ENCODE peak calls at places on chromosomes 12 and 14, in four cellular contexts. I is H9, P is left lung, N is MM.1S. L is an unnamed sample.

GRCh38 chr12:29350080-29350479 is 30.9 kb downstream of the ERGIC2 start:
- DNase-seq in I (no peak), P (no peak), N (no peak), L (no peak)

GRCh38 chr14:64465208-64465821 is at the start of gene AKAP5:
- DNase-seq in I (peak), P (peak), N (peak), L (peak)

GRCh38 chr14:104302794-104303405 is 164.5 kb downstream of the KIF26A start:
- DNase-seq in I (no peak), P (peak), N (no peak), L (no peak)

GRCh38 chr14:96905825-96906224 is 108.6 kb downstream of the VRK1 start:
- DNase-seq in I (no peak), P (no peak), N (no peak), L (no peak)

GRCh38 chr12:112861284-112861683 is 45.5 kb upstream of the OAS1 start:
- DNase-seq in I (no peak), P (no peak), N (no peak), L (no peak)

GRCh38 chr12:42332301-42332894 is 6.4 kb downstream of the PPHLN1 start:
- DNase-seq in I (no peak), P (no peak), N (peak), L (peak)

GRCh38 chr12:96623155-96623554 is 133.8 kb downstream of the CFAP54 start:
- DNase-seq in I (no peak), P (no peak), N (no peak), L (no peak)

GRCh38 chr12:124548854-124549378 is 18.5 kb downstream of the NCOR2 start:
- DNase-seq in I (no peak), P (peak), N (no peak), L (no peak)

GRCh38 chr12:72144553-72144952 is 127.6 kb upstream of the TRHDE start:
- DNase-seq in I (no peak), P (no peak), N (no peak), L (no peak)

GRCh38 chr12:42094277-42094676 is 50.4 kb downstream of the GXYLT1 start:
- DNase-seq in I (peak), P (no peak), N (no peak), L (no peak)

GRCh38 chr12:107759410-107759809 is 1.5 kb downstream of the PRDM4 start:
- DNase-seq in I (no peak), P (no peak), N (peak), L (peak)

GRCh38 chr14:32337759-32338158 is 8.7 kb downstream of the AKAP6 start:
- DNase-seq in I (no peak), P (no peak), N (no peak), L (no peak)

GRCh38 chr12:107349008-107349747 is 255.8 kb upstream of the CRY1 start:
- DNase-seq in I (no peak), P (no peak), N (no peak), L (no peak)

GRCh38 chr14:64990291-64990690 is 3.6 kb downstream of the FNTB start:
- DNase-seq in I (no peak), P (no peak), N (no peak), L (no peak)

GRCh38 chr14:87960013-87960787 is 32.8 kb downstream of the GALC start:
- DNase-seq in I (no peak), P (no peak), N (no peak), L (no peak)

GRCh38 chr14:90193925-90194324 is 62.4 kb upstream of the PSMC1 start:
- DNase-seq in I (peak), P (no peak), N (no peak), L (no peak)

GRCh38 chr14:81990312-81990761 is 456.7 kb upstream of the SEL1L start:
- DNase-seq in I (peak), P (no peak), N (peak), L (peak)

GRCh38 chr14:101025656-101026055 is 122.1 kb upstream of the RTL1 start:
- DNase-seq in I (no peak), P (no peak), N (no peak), L (no peak)
- H3K27ac ChIP-seq in I (no peak), P (no peak), N (no peak), L (no peak)

GRCh38 chr12:54418441-54419087 is 502 bp downstream of the ITGA5 start:
- DNase-seq in I (no peak), P (no peak), N (no peak), L (no peak)

GRCh38 chr12:54416908-54417603 is 2.0 kb downstream of the ITGA5 start:
- DNase-seq in I (no peak), P (no peak), N (no peak), L (no peak)

GRCh38 chr12:54419088-54419887 is at the start of gene ITGA5:
- DNase-seq in I (peak), P (peak), N (no peak), L (peak)

GRCh38 chr12:54415223-54415929 is 3.7 kb downstream of the ITGA5 start:
- DNase-seq in I (no peak), P (no peak), N (no peak), L (no peak)

DNA sequence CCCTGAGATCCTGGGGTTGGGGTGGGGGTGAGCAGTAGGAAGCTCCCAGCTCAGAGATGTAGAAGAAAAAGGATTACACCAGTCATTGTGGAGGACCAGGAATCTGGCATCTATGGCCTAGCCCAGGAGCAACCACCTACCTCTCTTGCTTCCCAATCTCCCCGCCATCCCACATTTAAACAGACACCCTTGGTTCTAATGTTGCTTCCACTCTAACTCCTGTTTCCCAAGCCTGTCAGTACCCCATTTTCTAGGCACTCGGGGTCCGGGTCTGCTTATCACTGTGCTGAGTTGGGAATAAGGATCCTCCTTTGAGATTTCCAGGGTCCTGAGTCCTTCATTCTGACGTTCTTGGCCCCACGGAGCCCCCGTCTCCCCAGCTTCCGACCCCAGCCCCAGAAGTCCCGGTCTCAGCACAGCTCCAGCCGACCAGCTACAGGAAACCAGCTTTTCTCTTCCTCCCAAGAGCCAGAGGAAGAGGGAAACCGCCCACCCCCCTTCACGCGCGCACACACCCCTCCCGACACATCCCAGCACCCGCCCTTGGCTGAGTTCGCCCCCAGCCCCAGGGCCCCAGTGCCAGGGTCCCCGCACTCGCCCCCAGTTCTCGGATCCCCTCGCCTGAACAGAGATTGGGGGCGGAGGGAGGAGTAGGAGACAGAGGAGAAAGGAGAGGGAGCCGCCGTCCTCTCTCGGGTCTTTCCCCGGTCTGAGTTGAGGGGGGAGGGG is 1.2 kb downstream of the ITGA5 start:
- DNase-seq in I (no peak), P (no peak), N (no peak), L (no peak)
- H3K27ac ChIP-seq in I (no peak), P (peak), N (no peak), L (peak)

DNA sequence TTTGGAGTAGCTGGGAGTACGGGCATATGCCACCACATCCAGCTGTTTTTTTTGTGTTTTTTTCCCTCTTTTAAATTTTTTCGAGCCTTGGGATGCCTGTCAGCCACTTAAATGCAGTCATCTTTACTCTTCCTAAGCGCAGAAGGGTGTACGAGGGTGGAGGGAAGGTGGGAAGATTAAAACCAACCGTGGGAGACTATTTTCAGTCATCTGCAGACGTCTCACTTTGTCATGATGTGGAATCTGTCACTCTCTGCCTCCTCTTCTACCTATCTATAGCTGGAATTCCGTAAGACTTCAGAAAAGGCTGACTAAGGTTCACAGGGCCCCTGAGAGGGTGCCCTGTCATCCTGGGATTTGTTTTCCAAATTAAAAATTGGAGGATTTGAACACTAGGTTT is 105.3 kb downstream of the SAMD4A start:
- DNase-seq in I (no peak), P (no peak), N (no peak), L (no peak)
- H3K27ac ChIP-seq in I (no peak), P (no peak), N (no peak), L (no peak)

GRCh38 chr12:94384030-94384429 is 75.6 kb downstream of the CEP83 start:
- DNase-seq in I (no peak), P (no peak), N (no peak), L (no peak)
- H3K27ac ChIP-seq in I (no peak), P (no peak), N (no peak), L (no peak)

DNA sequence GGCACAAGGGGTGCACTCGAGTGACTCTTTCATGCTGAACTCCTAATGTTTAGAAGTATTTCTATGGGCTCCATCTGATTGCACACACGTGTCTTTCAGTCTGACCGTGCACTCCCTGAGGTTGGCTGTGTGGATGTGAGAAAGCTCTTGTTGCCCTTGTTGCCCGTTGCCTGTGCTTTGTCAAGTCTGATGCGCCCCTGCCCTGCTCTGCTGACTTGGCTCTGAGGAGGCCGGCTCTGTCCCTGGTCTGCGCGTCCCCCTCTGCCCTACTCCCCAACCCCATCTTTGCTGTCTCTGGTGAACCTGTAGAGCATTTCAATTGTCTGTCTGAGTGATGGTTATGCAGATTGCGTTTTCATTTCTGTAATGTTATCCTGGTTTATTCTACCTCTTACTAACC is 802.3 kb downstream of the NRXN3 start:
- DNase-seq in I (no peak), P (peak), N (no peak), L (no peak)
- H3K27ac ChIP-seq in I (no peak), P (no peak), N (no peak), L (no peak)

GRCh38 chr12:116710367-116710766 is 27.5 kb downstream of the SPRING1 start:
- DNase-seq in I (no peak), P (no peak), N (peak), L (no peak)

GRCh38 chr12:116714175-116714574 is 23.7 kb downstream of the SPRING1 start:
- DNase-seq in I (no peak), P (no peak), N (no peak), L (no peak)

GRCh38 chr12:116708826-116709756 is 28.8 kb downstream of the SPRING1 start:
- DNase-seq in I (peak), P (no peak), N (peak), L (peak)

GRCh38 chr12:116713529-116713928 is 24.3 kb downstream of the SPRING1 start:
- DNase-seq in I (no peak), P (no peak), N (no peak), L (no peak)

DNA sequence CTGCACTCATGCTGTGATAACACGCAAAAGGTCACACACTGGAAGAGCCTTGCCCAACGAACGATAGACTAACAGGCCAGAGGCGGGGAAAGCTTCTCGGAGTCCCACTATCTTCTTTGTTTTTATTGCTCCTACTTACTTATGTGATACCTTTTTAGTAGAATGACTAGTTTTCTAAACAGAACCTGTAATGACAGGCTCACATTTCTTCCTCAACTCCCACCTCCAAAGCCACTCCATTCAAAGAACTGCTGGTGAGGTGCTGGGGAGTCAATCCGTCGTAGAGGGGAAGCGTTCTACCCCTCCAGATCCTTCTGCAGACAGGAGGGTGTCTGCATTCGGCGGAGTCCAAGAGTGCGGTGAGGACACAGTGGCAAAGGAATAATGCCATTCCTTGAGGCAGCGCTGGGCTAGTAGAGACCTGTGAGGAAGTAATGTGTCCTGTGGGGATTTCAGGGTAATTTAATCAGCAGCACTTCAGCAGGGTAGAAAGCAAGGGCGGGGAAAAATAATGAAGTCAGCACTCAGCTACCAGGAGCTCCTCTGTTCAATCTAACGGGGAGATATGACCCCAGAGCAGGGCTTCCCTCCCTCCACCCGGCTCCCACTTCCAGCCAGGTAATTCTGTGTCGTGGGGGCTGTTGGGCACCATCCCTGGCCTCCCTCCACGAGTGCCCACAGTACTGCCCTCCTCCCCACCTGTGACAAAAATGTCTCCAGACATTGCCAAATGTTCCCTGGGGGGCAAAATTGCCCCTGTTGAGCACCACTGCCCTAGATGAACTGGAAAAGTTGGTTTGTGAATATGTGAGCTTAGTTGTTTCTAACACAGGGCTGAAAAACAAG is 25.2 kb downstream of the SPRING1 start:
- DNase-seq in I (no peak), P (no peak), N (no peak), L (no peak)
- H3K27ac ChIP-seq in I (no peak), P (no peak), N (no peak), L (no peak)

GRCh38 chr14:94143711-94144110 is 14.3 kb upstream of the IFI27L2 start:
- DNase-seq in I (no peak), P (no peak), N (no peak), L (no peak)

GRCh38 chr14:94145902-94146527 is 16.6 kb upstream of the IFI27L2 start:
- DNase-seq in I (no peak), P (no peak), N (no peak), L (no peak)

GRCh38 chr14:94143239-94143638 is 13.8 kb upstream of the IFI27L2 start:
- DNase-seq in I (peak), P (no peak), N (no peak), L (no peak)

GRCh38 chr14:94142836-94143235 is 13.4 kb upstream of the IFI27L2 start:
- DNase-seq in I (no peak), P (no peak), N (no peak), L (no peak)

DNA sequence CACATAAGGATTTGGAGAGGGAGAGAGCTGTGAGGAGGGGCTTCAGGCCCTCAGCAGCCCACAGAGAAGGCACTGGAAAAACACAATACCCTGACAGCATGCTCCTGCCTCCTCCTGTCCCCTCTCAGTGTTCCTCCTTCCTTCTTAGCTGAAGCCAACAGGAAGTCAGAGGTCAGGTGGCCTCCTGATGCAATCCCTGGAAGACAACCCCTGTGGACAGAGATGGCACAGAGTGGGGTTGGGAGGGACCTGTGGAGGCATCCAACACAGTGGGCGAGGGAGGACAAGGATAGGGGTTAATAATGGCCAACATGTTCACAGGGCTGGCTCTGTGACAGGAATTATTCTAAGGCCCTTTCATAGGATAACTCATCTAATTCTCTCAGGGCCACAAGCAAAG is 15.4 kb upstream of the IFI27L2 start:
- DNase-seq in I (peak), P (no peak), N (no peak), L (no peak)
- H3K27ac ChIP-seq in I (no peak), P (no peak), N (no peak), L (no peak)

GRCh38 chr12:15558915-15559528 is 230.2 kb downstream of the EPS8 start:
- DNase-seq in I (no peak), P (no peak), N (no peak), L (no peak)

GRCh38 chr12:15562263-15562662 is 226.9 kb downstream of the EPS8 start:
- DNase-seq in I (no peak), P (no peak), N (no peak), L (peak)

GRCh38 chr12:15563683-15564082 is 225.5 kb downstream of the EPS8 start:
- DNase-seq in I (no peak), P (no peak), N (no peak), L (no peak)
- H3K27ac ChIP-seq in I (no peak), P (peak), N (no peak), L (peak)

DNA sequence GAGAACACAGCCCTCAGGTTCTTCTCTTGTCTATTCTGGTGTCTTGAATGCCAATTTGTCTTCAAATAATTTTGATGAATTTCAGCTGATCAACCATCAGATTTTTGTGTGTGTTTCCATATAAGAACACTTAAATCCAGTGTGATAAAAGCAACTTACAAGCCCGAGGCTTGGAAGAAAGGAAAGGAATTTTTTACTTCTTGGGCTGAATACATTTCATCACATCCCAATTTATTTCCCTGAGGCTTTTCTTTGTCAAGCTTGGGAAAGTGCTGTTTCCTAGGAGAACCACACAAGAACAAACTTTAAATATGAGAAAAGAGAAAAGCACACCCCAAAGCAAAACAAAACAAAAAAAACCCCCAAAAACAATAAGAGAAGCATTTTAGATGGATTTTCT is 26.6 kb downstream of the GPRC5D start:
- DNase-seq in I (no peak), P (no peak), N (no peak), L (no peak)
- H3K27ac ChIP-seq in I (no peak), P (no peak), N (no peak), L (no peak)

GRCh38 chr14:93729993-93730392 is 58.3 kb downstream of the PRIMA1 start:
- DNase-seq in I (no peak), P (no peak), N (no peak), L (no peak)
- H3K27ac ChIP-seq in I (no peak), P (no peak), N (no peak), L (no peak)

L was measured in naive thymus-derived CD4-positive, alpha-beta T cell.